ENCODE peak calls at places on chromosomes 16 and 17, in seven cellular contexts. F, T, L, R, H, W and U are unnamed samples.

GRCh38 chr17:70863436-70864248 is 694.3 kb downstream of the KCNJ2 start:
- DNase-seq in F (peak; percentile 30), T (no peak), L (no peak), R (no peak), H (peak; percentile 26), W (no peak), U (no peak)

GRCh38 chr17:64259922-64260321 is 3.1 kb downstream of the TEX2 start:
- DNase-seq in F (peak; percentile 67), T (peak; percentile 81), L (no peak), R (no peak), H (peak; percentile 67), W (no peak), U (peak; percentile 84)

GRCh38 chr16:86200722-86201121 is 301.8 kb downstream of the IRF8 start:
- DNase-seq in F (no peak), T (no peak), L (no peak), R (no peak), H (no peak), W (no peak), U (no peak)

GRCh38 chr17:44279586-44280344 is 11.8 kb upstream of the SLC4A1 start:
- DNase-seq in F (peak; percentile 87), T (peak; percentile 98), L (peak; percentile 74), R (peak; percentile 51), H (peak; percentile 95), W (peak; percentile 5), U (peak; percentile 45)

GRCh38 chr16:10612649-10613179 is 32.3 kb upstream of the EMP2 start:
- DNase-seq in F (no peak), T (no peak), L (no peak), R (no peak), H (no peak), W (no peak), U (no peak)

GRCh38 chr16:64702415-64702814 is 419.4 kb downstream of the CDH11 start:
- DNase-seq in F (no peak), T (no peak), L (no peak), R (no peak), H (no peak), W (no peak), U (no peak)

GRCh38 chr16:1183235-1183907 is 30.5 kb downstream of the CACNA1H start:
- DNase-seq in F (peak; percentile 16), T (peak; percentile 67), L (no peak), R (peak; percentile 69), H (peak; percentile 81), W (no peak), U (no peak)

GRCh38 chr16:73054732-73055481 is 7.0 kb upstream of the ZFHX3 start:
- DNase-seq in F (no peak), T (peak; percentile 96), L (no peak), R (peak; percentile 45), H (peak; percentile 67), W (no peak), U (peak; percentile 70)

GRCh38 chr16:13298676-13299075 is 397.3 kb downstream of the SHISA9 start:
- DNase-seq in F (no peak), T (no peak), L (peak; percentile 48), R (no peak), H (peak; percentile 5), W (no peak), U (no peak)

GRCh38 chr17:82374626-82375331 is 3.2 kb downstream of the UTS2R start:
- DNase-seq in F (no peak), T (no peak), L (no peak), R (no peak), H (no peak), W (no peak), U (no peak)

GRCh38 chr17:77353684-77354419 is 213.1 kb downstream of the SEC14L1 start:
- DNase-seq in F (no peak), T (no peak), L (no peak), R (no peak), H (no peak), W (no peak), U (no peak)

GRCh38 chr17:63675607-63676539 is 24.1 kb downstream of the LIMD2 start:
- DNase-seq in F (peak; percentile 63), T (peak; percentile 88), L (no peak), R (peak; percentile 40), H (peak; percentile 91), W (peak; percentile 94), U (peak; percentile 67)

GRCh38 chr16:67718668-67719047 is 458 bp downstream of the GFOD2 start:
- DNase-seq in F (no peak), T (peak; percentile 6), L (no peak), R (no peak), H (no peak), W (no peak), U (no peak)

GRCh38 chr16:12123462-12123861 is 146.9 kb downstream of the SNX29 start:
- DNase-seq in F (no peak), T (no peak), L (no peak), R (no peak), H (no peak), W (no peak), U (no peak)

DNA sequence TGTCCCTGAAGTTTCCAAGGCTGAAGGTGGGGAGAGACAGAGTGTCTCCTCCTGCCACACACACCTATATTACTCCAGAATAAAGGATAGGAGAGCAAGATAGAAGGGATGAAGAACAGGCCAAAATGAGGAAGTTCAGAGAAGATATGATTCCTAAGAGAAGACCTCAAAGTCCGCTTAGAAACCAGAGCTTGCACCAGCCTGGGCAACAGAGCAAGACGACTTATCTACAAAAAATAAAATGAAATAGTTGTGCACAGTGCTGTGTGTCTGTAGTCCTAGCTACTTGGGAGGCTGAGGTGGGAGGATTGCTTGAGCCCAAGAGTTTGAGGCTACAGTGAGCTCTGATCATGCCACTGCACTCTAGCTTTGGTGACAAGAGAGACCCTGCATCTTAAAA is 128.2 kb downstream of the HS3ST3B1 start:
- DNase-seq in F (no peak), T (no peak), L (no peak), R (no peak), H (no peak), W (no peak), U (no peak)
- H3K4me3 ChIP-seq in F (no peak overlapping the region), T (no peak overlapping the region), L (no peak overlapping the region), R (no peak overlapping the region), H (no peak overlapping the region), W (no peak overlapping the region), U (no peak overlapping the region)

DNA sequence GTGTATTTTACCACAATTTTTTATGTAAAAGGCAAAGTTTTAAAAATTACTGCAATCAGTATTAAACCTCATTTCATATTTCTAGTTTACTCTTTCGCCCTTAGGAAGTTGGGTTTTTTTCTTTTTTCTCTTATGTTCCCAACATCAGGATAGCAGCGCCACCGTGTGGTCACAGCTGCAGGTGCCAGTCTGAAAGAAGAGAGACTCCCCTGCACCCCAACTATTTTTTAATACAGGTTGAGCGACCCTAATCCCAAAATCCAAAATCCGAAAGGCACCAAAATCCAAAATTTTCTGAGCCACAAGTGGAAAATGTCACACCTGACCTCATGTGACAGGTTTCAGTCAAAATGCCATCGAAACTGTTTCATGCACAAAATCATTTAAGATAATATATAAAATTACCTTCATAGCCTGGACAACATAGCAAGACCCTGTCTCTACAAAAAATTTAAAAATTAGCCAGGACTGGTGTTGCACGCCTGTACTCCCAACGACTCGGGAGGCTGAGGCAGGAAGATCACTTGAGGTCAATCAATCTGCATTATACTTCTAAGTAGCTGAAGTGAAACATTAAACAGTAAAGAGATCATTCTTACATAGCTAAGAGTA is 21.8 kb upstream of the ASGR2 start:
- DNase-seq in F (peak; percentile 40), T (peak; percentile 73), L (peak; percentile 84), R (peak; percentile 77), H (peak; percentile 82), W (peak; percentile 68), U (peak; percentile 76)
- H3K4me3 ChIP-seq in F (no peak overlapping the region), T (no peak overlapping the region), L (no peak overlapping the region), R (peak overlapping the region; percentile 31), H (no peak overlapping the region), W (no peak overlapping the region), U (no peak overlapping the region)

GRCh38 chr16:81818514-81819304 is 39.6 kb downstream of the PLCG2 start:
- DNase-seq in F (no peak), T (no peak), L (no peak), R (no peak), H (no peak), W (no peak), U (no peak)

GRCh38 chr16:81817789-81818304 is 38.8 kb downstream of the PLCG2 start:
- DNase-seq in F (no peak), T (no peak), L (no peak), R (no peak), H (no peak), W (no peak), U (no peak)

GRCh38 chr16:81823111-81823510 is 44.0 kb downstream of the PLCG2 start:
- DNase-seq in F (no peak), T (no peak), L (peak; percentile 53), R (no peak), H (no peak), W (no peak), U (no peak)

GRCh38 chr16:81823734-81824133 is 44.6 kb downstream of the PLCG2 start:
- DNase-seq in F (no peak), T (no peak), L (no peak), R (no peak), H (no peak), W (no peak), U (no peak)

GRCh38 chr16:81821422-81822128 is 42.5 kb downstream of the PLCG2 start:
- DNase-seq in F (no peak), T (no peak), L (no peak), R (no peak), H (peak; percentile 64), W (no peak), U (no peak)
- H3K4me3 ChIP-seq in F (no peak overlapping the region), T (no peak overlapping the region), L (no peak overlapping the region), R (no peak overlapping the region), H (no peak overlapping the region), W (no peak overlapping the region), U (no peak overlapping the region)

GRCh38 chr17:7438656-7439460 is 454 bp upstream of the FGF11 start:
- DNase-seq in F (no peak), T (no peak), L (no peak), R (no peak), H (no peak), W (no peak), U (no peak)
- H3K4me3 ChIP-seq in F (no peak overlapping the region), T (peak overlapping the region; percentile 44), L (peak overlapping the region; percentile 69), R (peak overlapping the region; percentile 52), H (peak overlapping the region; percentile 42), W (peak overlapping the region; percentile 30), U (peak overlapping the region; percentile 78)

GRCh38 chr16:49439676-49440075 is 66.1 kb downstream of the C16orf78 start:
- DNase-seq in F (no peak), T (no peak), L (no peak), R (no peak), H (no peak), W (no peak), U (no peak)

GRCh38 chr16:49441366-49441780 is 67.8 kb downstream of the C16orf78 start:
- DNase-seq in F (no peak), T (no peak), L (peak; percentile 68), R (no peak), H (peak; percentile 5), W (no peak), U (no peak)

GRCh38 chr16:49439050-49439449 is 65.4 kb downstream of the C16orf78 start:
- DNase-seq in F (no peak), T (no peak), L (no peak), R (no peak), H (no peak), W (no peak), U (no peak)

GRCh38 chr16:49442805-49443204 is 69.2 kb downstream of the C16orf78 start:
- DNase-seq in F (no peak), T (no peak), L (no peak), R (no peak), H (no peak), W (no peak), U (no peak)

GRCh38 chr16:49440156-49441065 is 66.8 kb downstream of the C16orf78 start:
- DNase-seq in F (no peak), T (no peak), L (no peak), R (no peak), H (no peak), W (no peak), U (no peak)
- H3K4me3 ChIP-seq in F (no peak overlapping the region), T (no peak overlapping the region), L (no peak overlapping the region), R (no peak overlapping the region), H (no peak overlapping the region), W (no peak overlapping the region), U (no peak overlapping the region)